ENCODE peak calls at places on chromosomes 12 and 14, in ten cellular contexts. L is GM10248, H is B cell, Z is left ventricle myocardium inferior, K is NB4, T is Calu3, I is MCF 10A, U is MM.1S, B is GM12865, Q is AG04450. R is an unnamed sample.
A peak's percentile ranks its signal among the peaks of the same experiment; 100 is the strongest.

GRCh38 chr14:22071001-22071400 is 397.4 kb upstream of the OR4E1 start:
- DNase-seq in H (peak; percentile 22), L (peak; percentile 23), Z (no peak), T (no peak), I (no peak), K (peak; percentile 89), U (peak; percentile 67), B (peak; percentile 73), Q (no peak), R (peak; percentile 16)

GRCh38 chr12:43357141-43357540 is 194.9 kb downstream of the ADAMTS20 start:
- DNase-seq in T (no peak), I (no peak), L (no peak), B (no peak), H (no peak), U (no peak), Z (no peak), Q (no peak), K (no peak), R (no peak)

GRCh38 chr14:104138098-104138890 is at the start of gene KIF26A:
- DNase-seq in U (no peak), H (peak; percentile 76), K (no peak), T (no peak), Z (peak; percentile 60), Q (no peak), L (no peak), I (no peak), B (no peak), R (no peak)

GRCh38 chr12:25725874-25726273 is 172.8 kb upstream of the LMNTD1 start:
- DNase-seq in Q (no peak), H (no peak), L (no peak), T (no peak), I (peak; percentile 39), Z (no peak), U (no peak), B (no peak), K (no peak), R (no peak)

GRCh38 chr14:51219473-51220448 is 20.3 kb upstream of the TMX1 start:
- DNase-seq in U (peak; percentile 25), Q (no peak), T (peak; percentile 9), L (no peak), Z (no peak), H (no peak), K (peak; percentile 45), I (peak; percentile 47), B (peak; percentile 50), R (peak; percentile 21)

GRCh38 chr14:86015916-86016315 is 486.0 kb downstream of the FLRT2 start:
- DNase-seq in L (no peak), T (no peak), U (no peak), H (no peak), K (no peak), Q (no peak), Z (no peak), I (no peak), B (no peak), R (no peak)

GRCh38 chr12:51888316-51889215 is 663 bp downstream of the ANKRD33 start:
- DNase-seq in L (peak; percentile 20), H (peak; percentile 26), K (no peak), Z (no peak), T (no peak), Q (no peak), U (no peak), B (no peak), I (no peak), R (no peak)

GRCh38 chr14:51370758-51371386 is 130.8 kb downstream of the TMX1 start:
- DNase-seq in Z (no peak), Q (no peak), T (no peak), B (no peak), K (no peak), L (no peak), H (no peak), U (no peak), I (no peak), R (no peak)

GRCh38 chr12:67323007-67323406 is 53.8 kb downstream of the CAND1 start:
- DNase-seq in T (no peak), U (no peak), B (no peak), Z (no peak), I (no peak), K (no peak), H (no peak), Q (no peak), L (no peak), R (no peak)

GRCh38 chr12:27542628-27543027 is 18.6 kb downstream of the PPFIBP1 start:
- DNase-seq in T (no peak), Q (peak; percentile 87), U (no peak), H (no peak), B (no peak), Z (no peak), L (no peak), I (peak; percentile 80), K (no peak), R (no peak)

GRCh38 chr12:106907411-106907810 is 48.3 kb upstream of the TMEM263 start:
- DNase-seq in K (peak; percentile 37), L (peak; percentile 39), T (no peak), U (no peak), H (no peak), Z (no peak), Q (no peak), B (peak; percentile 52), I (no peak), R (peak; percentile 41)

GRCh38 chr12:65501093-65501621 is 222.7 kb downstream of the MSRB3 start:
- DNase-seq in Q (no peak), Z (peak; percentile 79), U (no peak), K (no peak), H (no peak), L (no peak), T (no peak), B (no peak), I (no peak), R (no peak)

GRCh38 chr14:31018057-31018645 is 7.3 kb upstream of the AP4S1 start:
- DNase-seq in K (no peak), H (no peak), I (no peak), T (no peak), L (no peak), Z (no peak), B (no peak), U (no peak), Q (no peak), R (no peak)

GRCh38 chr14:21990116-21990515 is 316.5 kb upstream of the OR4E1 start:
- DNase-seq in Z (no peak), I (peak; percentile 5), K (peak; percentile 8), Q (no peak), U (peak; percentile 25), T (no peak), H (no peak), L (no peak), B (no peak), R (no peak)

GRCh38 chr12:57027011-57027804 is 10.9 kb upstream of the TAC3 start:
- DNase-seq in L (no peak), Z (no peak), I (no peak), Q (no peak), U (no peak), B (no peak), H (no peak), T (no peak), K (no peak), R (no peak)

GRCh38 chr12:51085757-51086156 is 2.4 kb upstream of the CSRNP2 start:
- DNase-seq in U (no peak), B (no peak), L (no peak), I (no peak), H (no peak), K (peak; percentile 64), T (no peak), Q (no peak), Z (no peak), R (no peak)

GRCh38 chr14:67674139-67674479 is 323 bp downstream of the VTI1B start:
- DNase-seq in I (peak; percentile 73), H (peak; percentile 61), U (peak; percentile 25), T (peak; percentile 83), Q (no peak), L (peak; percentile 64), K (peak; percentile 80), B (peak; percentile 47), Z (peak; percentile 75), R (peak; percentile 67)
- TF ChIP-seq CTCF in I (no peak), H (peak; percentile 9), U (no peak), T (no peak), Q (peak; percentile 36), L (no peak), K (peak; percentile 4), B (peak; percentile 14), Z (peak; percentile 44), R (no peak)

GRCh38 chr14:56117765-56118610 is at the start of gene PELI2:
- DNase-seq in K (peak; percentile 71), Z (peak; percentile 80), I (peak; percentile 27), U (peak; percentile 48), T (peak; percentile 85), Q (peak; percentile 54), H (peak; percentile 90), L (peak; percentile 67), B (peak; percentile 64), R (peak; percentile 82)
- TF ChIP-seq CTCF in K (no peak), Z (peak; percentile 41), I (no peak), U (no peak), T (no peak), Q (no peak), H (no peak), L (no peak), B (no peak), R (no peak)

DNA sequence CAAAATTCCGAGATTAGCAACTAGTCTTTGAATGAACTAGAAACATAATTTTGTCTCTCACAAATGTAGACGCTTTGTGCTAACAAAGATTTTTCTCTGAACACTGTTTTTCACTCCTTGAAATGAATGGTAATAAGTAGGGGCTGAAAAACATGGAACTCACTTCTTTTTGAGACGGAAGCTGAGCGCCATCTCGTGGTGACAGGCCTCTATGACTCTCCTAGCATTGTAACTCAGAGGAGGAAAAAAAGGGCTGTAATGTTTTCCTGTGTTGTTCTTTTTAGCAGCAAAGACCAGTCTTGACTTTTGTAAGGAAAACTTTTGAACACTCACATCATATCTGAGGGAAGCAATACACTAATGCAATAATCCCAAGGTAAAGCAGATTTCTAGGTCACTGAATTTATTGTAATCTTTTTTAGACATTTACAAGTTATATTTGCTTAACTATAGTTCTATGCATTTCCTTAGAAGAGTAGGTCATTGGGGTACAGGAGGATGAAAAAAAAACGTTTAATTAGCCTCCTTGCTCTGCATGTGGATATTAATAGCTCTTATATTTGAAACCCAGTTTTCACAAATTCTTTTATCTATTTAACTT is 157.3 kb upstream of the FOXG1 start:
- DNase-seq in B (peak; percentile 41), L (no peak), U (peak; percentile 30), K (peak; percentile 65), H (no peak), I (peak; percentile 78), Z (no peak), Q (no peak), T (peak; percentile 69), R (peak; percentile 10)
- TF ChIP-seq CTCF in B (peak; percentile 64), L (peak; percentile 64), U (peak; percentile 61), K (peak; percentile 85), H (peak; percentile 29), I (peak; percentile 88), Z (peak; percentile 53), Q (peak; percentile 30), T (peak; percentile 55), R (peak; percentile 34)

DNA sequence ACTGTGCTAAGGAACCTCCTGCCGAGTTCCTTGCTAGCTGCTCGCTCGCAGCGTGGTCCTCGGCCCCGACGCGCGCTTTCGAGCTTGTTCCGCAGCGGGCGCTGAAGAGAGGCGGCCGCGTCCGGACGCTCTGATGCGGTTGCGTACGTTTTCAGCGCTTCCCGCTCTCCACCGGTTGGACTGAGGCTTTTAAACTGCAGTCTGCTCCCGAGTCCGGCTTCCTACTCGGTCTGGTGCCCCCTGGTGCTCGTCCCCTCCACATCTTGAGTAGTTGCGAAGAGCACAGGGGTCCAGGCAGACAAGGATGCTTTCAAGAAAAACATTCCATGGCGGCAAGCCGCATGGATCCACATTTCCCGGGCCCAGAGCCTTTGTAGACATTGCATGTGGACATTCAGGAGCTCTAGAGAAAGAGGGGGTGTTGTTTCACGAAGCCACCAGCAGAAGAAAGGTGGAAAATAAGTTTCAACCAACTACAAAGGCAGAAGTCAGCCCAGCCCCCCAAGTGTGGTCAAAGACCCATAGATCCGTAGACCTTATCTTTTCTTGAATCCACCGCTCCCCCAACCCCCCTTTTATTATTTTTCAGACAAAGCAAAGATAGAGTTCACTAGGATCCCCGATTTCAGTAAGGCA is 1.1 kb upstream of the WNK1 start:
- DNase-seq in B (peak; percentile 99), U (peak; percentile 97), Z (peak; percentile 93), H (peak; percentile 68), L (peak; percentile 78), Q (peak; percentile 94), K (peak; percentile 99), T (peak; percentile 94), I (peak; percentile 95), R (peak; percentile 83)
- TF ChIP-seq CTCF in B (peak; percentile 74), U (peak; percentile 80), Z (peak; percentile 83), H (peak; percentile 60), L (peak; percentile 68), Q (peak; percentile 87), K (peak; percentile 69), T (peak; percentile 74), I (peak; percentile 49), R (peak; percentile 63)

R was measured in GM20000.